ENCODE peak calls at places on chromosomes 4 and X, in six cellular contexts. One of them, this sample, is unnamed. For H3K9me3, the result is how much of the 10 kb centered on the place peaks cover.

GRCh38 chr4:6687947-6688878 is 5.5 kb upstream of the S100P start:
- DNase-seq in body of pancreas: no peak
- DNase-seq in neural progenitor cell: no peak
- DNase-seq in CD4-positive, alpha-beta memory T cell: no peak
- DNase-seq in right cardiac atrium: no peak
- DNase-seq in MG63: no peak
- DNase-seq in this sample: no peak

GRCh38 chr4:25795566-25796454 is 67.0 kb downstream of the SEL1L3 start:
- DNase-seq in body of pancreas: no peak
- DNase-seq in neural progenitor cell: peak
- DNase-seq in CD4-positive, alpha-beta memory T cell: no peak
- DNase-seq in right cardiac atrium: no peak
- DNase-seq in MG63: no peak
- DNase-seq in this sample: no peak

GRCh38 chrX:153879741-153880439 is 6.1 kb downstream of the L1CAM start:
- DNase-seq in body of pancreas: no peak
- DNase-seq in neural progenitor cell: no peak
- DNase-seq in CD4-positive, alpha-beta memory T cell: no peak
- DNase-seq in right cardiac atrium: no peak
- DNase-seq in MG63: no peak
- DNase-seq in this sample: no peak

GRCh38 chrX:119325456-119325855 is 73.7 kb upstream of the SLC25A43 start:
- DNase-seq in body of pancreas: no peak
- DNase-seq in neural progenitor cell: no peak
- DNase-seq in CD4-positive, alpha-beta memory T cell: no peak
- DNase-seq in right cardiac atrium: no peak
- DNase-seq in MG63: no peak
- DNase-seq in this sample: no peak

GRCh38 chr4:165131247-165131832 is 18.7 kb upstream of the TMEM192 start:
- DNase-seq in body of pancreas: peak
- DNase-seq in neural progenitor cell: peak
- DNase-seq in CD4-positive, alpha-beta memory T cell: peak
- DNase-seq in right cardiac atrium: peak
- DNase-seq in MG63: peak
- DNase-seq in this sample: peak

GRCh38 chr4:47510036-47510435 is 25.0 kb downstream of the ATP10D start:
- DNase-seq in body of pancreas: no peak
- DNase-seq in neural progenitor cell: no peak
- DNase-seq in CD4-positive, alpha-beta memory T cell: no peak
- DNase-seq in right cardiac atrium: no peak
- DNase-seq in MG63: no peak
- DNase-seq in this sample: no peak

GRCh38 chr4:102338405-102338804 is 6.9 kb downstream of the SLC39A8 start:
- DNase-seq in body of pancreas: no peak
- DNase-seq in neural progenitor cell: no peak
- DNase-seq in CD4-positive, alpha-beta memory T cell: no peak
- DNase-seq in right cardiac atrium: no peak
- DNase-seq in MG63: no peak
- DNase-seq in this sample: no peak

GRCh38 chr4:99746443-99746842 is 70.2 kb upstream of the DAPP1 start:
- DNase-seq in body of pancreas: no peak
- DNase-seq in neural progenitor cell: no peak
- DNase-seq in CD4-positive, alpha-beta memory T cell: no peak
- DNase-seq in right cardiac atrium: no peak
- DNase-seq in MG63: no peak
- DNase-seq in this sample: no peak

GRCh38 chrX:19007868-19008267 is 24.0 kb upstream of the PHKA2 start:
- DNase-seq in body of pancreas: no peak
- DNase-seq in neural progenitor cell: no peak
- DNase-seq in CD4-positive, alpha-beta memory T cell: no peak
- DNase-seq in right cardiac atrium: no peak
- DNase-seq in MG63: no peak
- DNase-seq in this sample: no peak

GRCh38 chr4:170849969-170850368 is 760.2 kb upstream of the AADAT start:
- DNase-seq in body of pancreas: no peak
- DNase-seq in neural progenitor cell: no peak
- DNase-seq in CD4-positive, alpha-beta memory T cell: no peak
- DNase-seq in right cardiac atrium: no peak
- DNase-seq in MG63: no peak
- DNase-seq in this sample: no peak

GRCh38 chr4:6910340-6910959 is 824 bp downstream of the TBC1D14 start:
- DNase-seq in body of pancreas: no peak
- DNase-seq in neural progenitor cell: peak
- DNase-seq in CD4-positive, alpha-beta memory T cell: no peak
- DNase-seq in right cardiac atrium: peak
- DNase-seq in MG63: no peak
- DNase-seq in this sample: peak

GRCh38 chr4:15653864-15654391 is 1.2 kb downstream of the FBXL5 start:
- DNase-seq in body of pancreas: no peak
- DNase-seq in neural progenitor cell: peak
- DNase-seq in CD4-positive, alpha-beta memory T cell: no peak
- DNase-seq in right cardiac atrium: peak
- DNase-seq in MG63: peak
- DNase-seq in this sample: peak

GRCh38 chr4:128776794-128777216 is 32.7 kb upstream of the JADE1 start:
- DNase-seq in body of pancreas: peak
- DNase-seq in neural progenitor cell: no peak
- DNase-seq in CD4-positive, alpha-beta memory T cell: no peak
- DNase-seq in right cardiac atrium: peak
- DNase-seq in MG63: peak
- DNase-seq in this sample: peak

GRCh38 chrX:51316271-51316670 is 16.4 kb upstream of the NUDT10 start:
- DNase-seq in body of pancreas: no peak
- DNase-seq in neural progenitor cell: no peak
- DNase-seq in CD4-positive, alpha-beta memory T cell: no peak
- DNase-seq in right cardiac atrium: no peak
- DNase-seq in MG63: no peak
- DNase-seq in this sample: no peak

GRCh38 chr4:73721419-73721818 is 18.9 kb upstream of the CXCL8 start:
- DNase-seq in body of pancreas: no peak
- DNase-seq in neural progenitor cell: no peak
- DNase-seq in CD4-positive, alpha-beta memory T cell: no peak
- DNase-seq in right cardiac atrium: no peak
- DNase-seq in MG63: no peak
- DNase-seq in this sample: no peak

GRCh38 chrX:20973038-20973437 is 401.2 kb upstream of the CNKSR2 start:
- DNase-seq in body of pancreas: no peak
- DNase-seq in neural progenitor cell: no peak
- DNase-seq in CD4-positive, alpha-beta memory T cell: no peak
- DNase-seq in right cardiac atrium: no peak
- DNase-seq in MG63: no peak
- DNase-seq in this sample: peak

GRCh38 chr4:151530230-151530629 is 121.3 kb downstream of the FHIP1A start:
- DNase-seq in body of pancreas: no peak
- DNase-seq in neural progenitor cell: no peak
- DNase-seq in CD4-positive, alpha-beta memory T cell: no peak
- DNase-seq in right cardiac atrium: no peak
- DNase-seq in MG63: no peak
- DNase-seq in this sample: no peak

GRCh38 chr4:15961778-15962510 is 1.0 kb downstream of the FGFBP2 start:
- DNase-seq in body of pancreas: no peak
- DNase-seq in neural progenitor cell: no peak
- DNase-seq in CD4-positive, alpha-beta memory T cell: no peak
- DNase-seq in right cardiac atrium: no peak
- DNase-seq in MG63: no peak
- DNase-seq in this sample: no peak

GRCh38 chr4:142493255-142493976 is 352.7 kb downstream of the INPP4B start:
- DNase-seq in body of pancreas: no peak
- DNase-seq in neural progenitor cell: no peak
- DNase-seq in CD4-positive, alpha-beta memory T cell: no peak
- DNase-seq in right cardiac atrium: no peak
- DNase-seq in MG63: no peak
- DNase-seq in this sample: no peak

GRCh38 chr4:105186701-105187158 is 40.1 kb downstream of the TET2 start:
- DNase-seq in body of pancreas: no peak
- DNase-seq in neural progenitor cell: no peak
- DNase-seq in CD4-positive, alpha-beta memory T cell: no peak
- DNase-seq in right cardiac atrium: peak
- DNase-seq in MG63: peak
- DNase-seq in this sample: no peak

GRCh38 chr4:57080781-57081650 is 29.2 kb downstream of the IGFBP7 start:
- DNase-seq in body of pancreas: no peak
- DNase-seq in neural progenitor cell: no peak
- DNase-seq in CD4-positive, alpha-beta memory T cell: no peak
- DNase-seq in right cardiac atrium: peak
- DNase-seq in MG63: peak
- DNase-seq in this sample: no peak

GRCh38 chrX:134599173-134599914 is 58.9 kb downstream of the PLAC1 start:
- DNase-seq in body of pancreas: no peak
- DNase-seq in neural progenitor cell: no peak
- DNase-seq in CD4-positive, alpha-beta memory T cell: no peak
- DNase-seq in right cardiac atrium: no peak
- DNase-seq in MG63: peak
- DNase-seq in this sample: no peak

GRCh38 chrX:50747471-50747900 is 66.5 kb downstream of the SHROOM4 start:
- DNase-seq in body of pancreas: peak
- DNase-seq in neural progenitor cell: peak
- DNase-seq in CD4-positive, alpha-beta memory T cell: peak
- DNase-seq in right cardiac atrium: no peak
- DNase-seq in MG63: peak
- DNase-seq in this sample: peak

GRCh38 chr4:6473264-6474052 is 1.0 kb upstream of the PPP2R2C start:
- DNase-seq in body of pancreas: no peak
- DNase-seq in neural progenitor cell: no peak
- DNase-seq in CD4-positive, alpha-beta memory T cell: no peak
- DNase-seq in right cardiac atrium: no peak
- DNase-seq in MG63: no peak
- DNase-seq in this sample: no peak

GRCh38 chr4:68953056-68953455 is 1.5 kb upstream of the UGT2A3 start:
- DNase-seq in body of pancreas: no peak
- DNase-seq in neural progenitor cell: no peak
- DNase-seq in CD4-positive, alpha-beta memory T cell: no peak
- DNase-seq in right cardiac atrium: no peak
- DNase-seq in MG63: no peak
- DNase-seq in this sample: no peak

GRCh38 chr4:55791666-55792065 is 27.9 kb upstream of the EXOC1L start:
- DNase-seq in body of pancreas: no peak
- DNase-seq in neural progenitor cell: no peak
- DNase-seq in CD4-positive, alpha-beta memory T cell: no peak
- DNase-seq in right cardiac atrium: no peak
- DNase-seq in MG63: no peak
- DNase-seq in this sample: no peak

GRCh38 chr4:168883513-168883912 is 126.5 kb downstream of the CBR4 start:
- DNase-seq in body of pancreas: no peak
- DNase-seq in neural progenitor cell: no peak
- DNase-seq in CD4-positive, alpha-beta memory T cell: no peak
- DNase-seq in right cardiac atrium: no peak
- DNase-seq in MG63: no peak
- DNase-seq in this sample: no peak

GRCh38 chrX:11117751-11118150 is 6.6 kb downstream of the HCCS start:
- DNase-seq in body of pancreas: no peak
- DNase-seq in neural progenitor cell: no peak
- DNase-seq in CD4-positive, alpha-beta memory T cell: no peak
- DNase-seq in right cardiac atrium: no peak
- DNase-seq in MG63: no peak
- DNase-seq in this sample: no peak
- H3K4me3 ChIP-seq in body of pancreas: no peak
- H3K4me3 ChIP-seq in neural progenitor cell: no peak
- H3K4me3 ChIP-seq in CD4-positive, alpha-beta memory T cell: no peak
- H3K4me3 ChIP-seq in right cardiac atrium: no peak
- H3K4me3 ChIP-seq in MG63: no peak
- H3K4me3 ChIP-seq in this sample: no peak

DNA sequence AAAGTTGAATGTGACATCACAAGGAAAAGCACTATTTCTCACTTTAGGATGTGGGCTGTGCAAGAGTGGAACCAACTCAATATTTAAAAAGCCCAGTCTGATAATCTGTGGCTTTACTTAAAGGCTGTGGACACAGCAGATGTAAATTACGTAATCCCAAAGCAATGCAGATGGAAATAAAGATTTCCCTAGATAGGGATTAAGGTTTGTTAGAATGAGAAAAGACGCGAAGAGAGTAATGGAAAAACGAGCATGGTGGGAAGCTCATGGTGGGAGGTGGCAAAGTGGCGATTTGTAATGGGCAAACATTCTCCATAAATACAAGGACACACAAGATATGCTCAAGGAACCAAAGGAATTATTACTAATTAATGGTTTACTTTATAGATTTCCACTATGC is 985.5 kb downstream of the FSTL5 start:
- DNase-seq in body of pancreas: no peak
- DNase-seq in neural progenitor cell: no peak
- DNase-seq in CD4-positive, alpha-beta memory T cell: no peak
- DNase-seq in right cardiac atrium: no peak
- DNase-seq in MG63: no peak
- DNase-seq in this sample: peak
- H3K9me3 ChIP-seq in body of pancreas: under half
- H3K9me3 ChIP-seq in neural progenitor cell: under half
- H3K9me3 ChIP-seq in CD4-positive, alpha-beta memory T cell: under half
- H3K9me3 ChIP-seq in right cardiac atrium: under half
- H3K9me3 ChIP-seq in MG63: under half
- H3K9me3 ChIP-seq in this sample: under half

GRCh38 chrX:140091276-140091886 is 126.1 kb upstream of the CXorf66 start:
- DNase-seq in body of pancreas: peak
- DNase-seq in neural progenitor cell: peak
- DNase-seq in CD4-positive, alpha-beta memory T cell: peak
- DNase-seq in right cardiac atrium: peak
- DNase-seq in MG63: peak
- DNase-seq in this sample: peak
- H3K4me3 ChIP-seq in body of pancreas: no peak
- H3K4me3 ChIP-seq in neural progenitor cell: peak
- H3K4me3 ChIP-seq in CD4-positive, alpha-beta memory T cell: no peak
- H3K4me3 ChIP-seq in right cardiac atrium: peak
- H3K4me3 ChIP-seq in MG63: no peak
- H3K4me3 ChIP-seq in this sample: peak

DNA sequence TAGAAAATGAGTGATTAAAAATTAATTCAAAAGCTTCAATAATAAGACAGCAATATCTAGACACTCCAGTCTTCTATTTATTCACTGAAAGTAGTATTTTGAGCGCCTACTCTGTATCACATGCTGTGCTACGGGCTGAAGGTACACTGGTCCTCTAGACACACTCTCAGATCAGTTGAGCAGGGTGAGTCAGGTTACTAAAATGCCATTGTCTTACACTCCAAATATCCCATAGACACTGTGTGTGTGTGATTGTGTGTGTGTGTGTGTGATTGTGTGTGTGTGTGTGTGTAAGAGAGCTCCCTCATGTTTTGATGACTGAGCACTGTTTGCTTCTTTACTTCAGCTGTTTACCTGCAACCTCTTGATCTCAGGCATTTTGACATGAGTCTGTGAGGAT is 342.8 kb upstream of the BOD1L1 start:
- DNase-seq in body of pancreas: no peak
- DNase-seq in neural progenitor cell: no peak
- DNase-seq in CD4-positive, alpha-beta memory T cell: no peak
- DNase-seq in right cardiac atrium: no peak
- DNase-seq in MG63: no peak
- DNase-seq in this sample: no peak
- H3K9me3 ChIP-seq in body of pancreas: under half
- H3K9me3 ChIP-seq in neural progenitor cell: under half
- H3K9me3 ChIP-seq in CD4-positive, alpha-beta memory T cell: under half
- H3K9me3 ChIP-seq in right cardiac atrium: under half
- H3K9me3 ChIP-seq in MG63: under half
- H3K9me3 ChIP-seq in this sample: under half

GRCh38 chrX:130083107-130083490 is 27.2 kb downstream of the ELF4 start:
- DNase-seq in body of pancreas: no peak
- DNase-seq in neural progenitor cell: peak
- DNase-seq in CD4-positive, alpha-beta memory T cell: no peak
- DNase-seq in right cardiac atrium: no peak
- DNase-seq in MG63: no peak
- DNase-seq in this sample: peak
- H3K4me3 ChIP-seq in body of pancreas: no peak
- H3K4me3 ChIP-seq in neural progenitor cell: no peak
- H3K4me3 ChIP-seq in CD4-positive, alpha-beta memory T cell: peak
- H3K4me3 ChIP-seq in right cardiac atrium: no peak
- H3K4me3 ChIP-seq in MG63: no peak
- H3K4me3 ChIP-seq in this sample: no peak

GRCh38 chrX:131693359-131693758 is 149.5 kb downstream of the OR13H1 start:
- DNase-seq in body of pancreas: no peak
- DNase-seq in neural progenitor cell: no peak
- DNase-seq in CD4-positive, alpha-beta memory T cell: no peak
- DNase-seq in right cardiac atrium: no peak
- DNase-seq in MG63: no peak
- DNase-seq in this sample: no peak
- H3K9me3 ChIP-seq in body of pancreas: under half
- H3K9me3 ChIP-seq in neural progenitor cell: under half
- H3K9me3 ChIP-seq in CD4-positive, alpha-beta memory T cell: under half
- H3K9me3 ChIP-seq in right cardiac atrium: under half
- H3K9me3 ChIP-seq in MG63: under half
- H3K9me3 ChIP-seq in this sample: under half

This sample was measured in HAP-1.